ENCODE peak calls at places on chromosomes 6 and 20, in five cellular contexts. Q is stimulated activated CD8-positive, alpha-beta memory T cell treated with anti-CD3 and anti-CD28 coated beads, Interleukin-15, amount 100 ng/mL, for 1 hour; J is left lung; O is NCI-H748 treated with DMSO at 0.1 percent for 48 hours; V is activated naive CD8-positive, alpha-beta T cell treated with anti-CD3 and anti-CD28 coated beads, Interleukin-2, amount 50 U/mL, for 24 hours. E is an unnamed sample.

GRCh38 chr6:55438217-55438616 is 110.9 kb downstream of the GFRAL start:
- DNase-seq in J (no peak), O (no peak), V (no peak), Q (no peak), E (no peak)

GRCh38 chr20:44540834-44541233 is 19.0 kb upstream of the SERINC3 start:
- DNase-seq in Q (no peak), V (no peak), J (no peak), O (no peak), E (peak; percentile 83)

GRCh38 chr6:39189915-39190544 is 39.2 kb downstream of the KCNK5 start:
- DNase-seq in O (no peak), V (peak; percentile 20), J (no peak), Q (no peak), E (peak; percentile 23)

GRCh38 chr20:9072741-9073310 is 3.9 kb downstream of the PLCB4 start:
- DNase-seq in Q (no peak), J (no peak), O (no peak), V (no peak), E (no peak)

GRCh38 chr6:73694711-73695411 is 1.1 kb upstream of the CD109 start:
- DNase-seq in Q (no peak), O (no peak), V (no peak), J (no peak), E (peak; percentile 26)

GRCh38 chr6:40845588-40845987 is 193.4 kb downstream of the UNC5CL start:
- DNase-seq in O (peak; percentile 39), Q (no peak), V (peak; percentile 17), J (no peak), E (peak; percentile 66)

GRCh38 chr20:51930775-51931174 is 128.5 kb upstream of the SALL4 start:
- DNase-seq in V (no peak), Q (no peak), J (no peak), O (no peak), E (peak; percentile 69)

GRCh38 chr6:55664581-55665223 is 85.7 kb upstream of the HMGCLL1 start:
- DNase-seq in V (no peak), Q (no peak), J (no peak), O (no peak), E (no peak)

GRCh38 chr6:38212579-38212978 is 393.1 kb downstream of the ZFAND3 start:
- DNase-seq in J (no peak), V (no peak), Q (no peak), O (peak; percentile 90), E (peak; percentile 63)

E was measured in lung microvascular endothelial cell.